ENCODE peak calls at places on chromosomes 13 and 19, in nine cellular contexts. I, J, Z, Q, B, X, V, E and C are unnamed samples.

GRCh38 chr19:30123611-30124010 is 181.6 kb downstream of the URI1 start:
- DNase-seq in I (no peak), J (no peak), Z (no peak), Q (no peak), B (no peak), X (no peak), V (no peak), E (no peak), C (no peak)

GRCh38 chr19:16161848-16162247 is 11.5 kb downstream of the CIB3 start:
- DNase-seq in I (peak), J (peak), Z (no peak), Q (no peak), B (no peak), X (no peak), V (no peak), E (no peak), C (no peak)

GRCh38 chr19:51181377-51181912 is 39.3 kb downstream of the SIGLEC7 start:
- DNase-seq in I (no peak), J (no peak), Z (no peak), Q (no peak), B (no peak), X (no peak), V (no peak), E (no peak), C (no peak)

GRCh38 chr13:99285432-99286182 is 21.6 kb downstream of the GPR183 start:
- DNase-seq in I (no peak), J (no peak), Z (no peak), Q (no peak), B (no peak), X (no peak), V (no peak), E (no peak), C (no peak)

GRCh38 chr19:50798116-50798942 is 8.1 kb downstream of the ACP4 start:
- DNase-seq in I (no peak), J (no peak), Z (no peak), Q (no peak), B (no peak), X (no peak), V (no peak), E (no peak), C (no peak)

GRCh38 chr19:49869484-49870308 is 2.3 kb upstream of the PNKP start:
- DNase-seq in I (peak), J (peak), Z (peak), Q (peak), B (peak), X (peak), V (peak), E (peak), C (peak)

GRCh38 chr13:37118002-37118401 is 12.5 kb upstream of the CSNK1A1L start:
- DNase-seq in I (no peak), J (no peak), Z (no peak), Q (no peak), B (no peak), X (no peak), V (no peak), E (no peak), C (no peak)

GRCh38 chr19:610071-610800 is 20.6 kb downstream of the HCN2 start:
- DNase-seq in I (no peak), J (no peak), Z (no peak), Q (no peak), B (no peak), X (no peak), V (peak), E (no peak), C (no peak)